ENCODE peak calls at places on chromosomes 12 and 14, in eight cellular contexts. H, G, A, O, D, L, E and F are unnamed samples.

GRCh38 chr12:32706337-32707024 is 27.4 kb downstream of the DNM1L start:
- DNase-seq in D (no peak), O (no peak), G (no peak), L (no peak), E (no peak), A (no peak), H (no peak), F (no peak)

GRCh38 chr12:16330554-16330953 is 16.9 kb upstream of the MGST1 start:
- DNase-seq in A (no peak), G (no peak), E (no peak), D (no peak), L (no peak), H (no peak), O (no peak), F (no peak)

GRCh38 chr12:4064008-4064407 is 190.8 kb upstream of the PARP11 start:
- DNase-seq in G (no peak), L (no peak), O (no peak), D (no peak), A (no peak), H (no peak), E (no peak), F (no peak)

GRCh38 chr14:26128931-26129674 is 468.7 kb downstream of the NOVA1 start:
- DNase-seq in A (no peak), H (no peak), E (no peak), G (no peak), L (no peak), O (peak; percentile 26), D (no peak), F (no peak)

GRCh38 chr12:130953783-130954543 is at the start of gene ADGRD1:
- DNase-seq in O (peak; percentile 47), G (no peak), D (no peak), E (peak; percentile 18), H (no peak), L (no peak), A (peak; percentile 81), F (peak; percentile 62)

GRCh38 chr14:67477926-67478915 is 10.3 kb downstream of the TMEM229B start:
- DNase-seq in A (no peak), G (no peak), H (no peak), O (no peak), L (no peak), E (no peak), D (no peak), F (no peak)

GRCh38 chr14:29663281-29663801 is 264.3 kb downstream of the PRKD1 start:
- DNase-seq in A (no peak), E (no peak), L (no peak), H (no peak), O (peak; percentile 46), G (no peak), D (peak; percentile 38), F (no peak)

GRCh38 chr14:55846852-55847471 is 267.0 kb downstream of the KTN1 start:
- DNase-seq in E (peak; percentile 10), O (peak; percentile 79), A (peak; percentile 77), L (no peak), D (no peak), G (no peak), H (no peak), F (no peak)

GRCh38 chr12:31496257-31496656 is 94.7 kb downstream of the DENND5B start:
- DNase-seq in H (no peak), L (peak; percentile 6), D (no peak), A (no peak), E (no peak), G (no peak), O (peak; percentile 29), F (no peak)

GRCh38 chr14:95335071-95335470 is 15.4 kb upstream of the CLMN start:
- DNase-seq in A (no peak), L (no peak), H (no peak), G (no peak), D (no peak), O (no peak), E (no peak), F (no peak)

GRCh38 chr12:71306808-71307207 is 132.8 kb upstream of the LGR5 start:
- DNase-seq in E (no peak), G (no peak), A (no peak), O (no peak), H (no peak), D (no peak), L (no peak), F (no peak)

GRCh38 chr12:131833896-131834641 is 5.9 kb downstream of the MMP17 start:
- DNase-seq in D (no peak), E (no peak), H (no peak), O (peak; percentile 62), L (peak; percentile 87), G (no peak), A (peak; percentile 56), F (no peak)

GRCh38 chr14:49849213-49849847 is 3.3 kb downstream of the NEMF start:
- DNase-seq in H (no peak), D (no peak), E (no peak), A (no peak), G (no peak), L (no peak), O (no peak), F (no peak)

GRCh38 chr12:21456291-21456780 is 18.9 kb downstream of the PYROXD1 start:
- DNase-seq in L (no peak), H (no peak), O (no peak), G (no peak), E (no peak), D (no peak), A (no peak), F (no peak)

GRCh38 chr12:109097140-109097434 is 310 bp upstream of the UNG start:
- DNase-seq in H (no peak), G (no peak), E (no peak), A (no peak), D (no peak), L (no peak), O (no peak), F (no peak)

GRCh38 chr14:59632381-59632780 is 55.8 kb upstream of the CCDC175 start:
- DNase-seq in E (peak; percentile 55), L (peak; percentile 58), O (peak; percentile 35), H (no peak), G (peak; percentile 32), A (no peak), D (peak; percentile 64), F (peak; percentile 64)

GRCh38 chr12:95051241-95051640 is 22.2 kb downstream of the NR2C1 start:
- DNase-seq in D (no peak), E (no peak), O (peak; percentile 5), L (no peak), G (no peak), A (no peak), H (no peak), F (no peak)

GRCh38 chr12:131637986-131638385 is 72.9 kb upstream of the SFSWAP start:
- DNase-seq in E (no peak), H (no peak), G (no peak), O (no peak), L (no peak), D (no peak), A (peak; percentile 24), F (no peak)

GRCh38 chr12:92145481-92145730 is 240 bp downstream of the BTG1 start:
- DNase-seq in G (no peak), H (no peak), O (no peak), E (no peak), L (no peak), D (no peak), A (no peak), F (no peak)

GRCh38 chr14:72515779-72516770 is 377.8 kb downstream of the DPF3 start:
- DNase-seq in G (peak; percentile 35), A (no peak), H (no peak), E (peak; percentile 15), L (no peak), O (peak; percentile 19), D (no peak), F (no peak)

GRCh38 chr12:116524311-116524710 is 34.9 kb upstream of the MAP1LC3B2 start:
- DNase-seq in A (no peak), D (no peak), E (no peak), G (no peak), L (no peak), O (no peak), H (no peak), F (no peak)

DNA sequence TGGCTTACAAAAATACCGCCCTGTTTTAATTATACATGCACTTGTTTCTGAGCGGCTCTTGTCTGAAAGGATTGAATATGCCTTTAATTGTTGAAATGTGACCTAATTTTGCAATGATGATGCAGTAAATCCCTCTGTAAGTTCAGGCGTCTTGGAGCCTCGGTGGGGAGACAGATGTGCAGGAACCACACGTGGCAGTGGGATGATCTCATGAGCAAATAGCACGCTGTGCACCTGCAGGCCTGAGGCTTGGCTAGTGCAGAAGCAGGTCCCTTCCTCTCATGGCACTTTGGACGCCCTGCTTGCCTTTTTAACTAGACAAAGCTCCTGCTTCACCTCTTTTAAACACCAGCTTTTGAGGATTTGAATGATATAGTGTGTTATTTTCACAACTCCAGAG is 49.2 kb upstream of the ASPG start:
- DNase-seq in G (no peak), E (no peak), O (no peak), A (no peak), D (no peak), H (no peak), L (no peak), F (no peak)
- TF ChIP-seq CTCF in G (no peak), E (no peak), O (no peak), A (no peak), D (no peak), H (no peak), L (no peak), F (no peak)

GRCh38 chr12:124525455-124525854 is 42.0 kb downstream of the NCOR2 start:
- DNase-seq in D (no peak), E (no peak), H (no peak), L (peak; percentile 75), O (no peak), G (no peak), A (no peak), F (no peak)
- TF ChIP-seq CTCF in D (no peak), E (no peak), H (no peak), L (no peak), O (no peak), G (no peak), A (no peak), F (no peak)

GRCh38 chr14:91609183-91609582 is 99.1 kb upstream of the PPP4R3A start:
- DNase-seq in O (no peak), A (no peak), L (no peak), D (no peak), E (no peak), G (no peak), H (no peak), F (no peak)
- TF ChIP-seq CTCF in O (no peak), A (no peak), L (no peak), D (no peak), E (no peak), G (no peak), H (no peak), F (no peak)

DNA sequence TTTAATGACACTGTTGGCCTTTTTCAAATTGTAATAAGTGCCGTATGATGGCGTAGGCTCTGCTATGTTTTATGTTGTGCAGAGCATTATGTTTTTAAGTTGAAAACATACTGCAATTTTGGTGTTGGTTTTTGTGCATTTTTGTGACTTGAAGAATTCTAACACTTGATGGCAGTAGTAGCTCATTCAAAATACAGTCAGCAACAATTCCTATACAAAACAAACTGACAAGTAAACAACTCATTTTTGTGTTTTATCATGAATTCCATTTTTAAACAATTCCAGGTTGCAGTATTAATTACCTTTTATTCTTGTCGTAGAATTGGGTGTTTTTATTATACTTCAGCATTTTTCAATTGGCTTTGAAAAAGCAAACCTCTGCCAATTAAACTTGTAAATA is 4.0 kb upstream of the CCER1 start:
- DNase-seq in G (no peak), O (peak; percentile 46), A (no peak), H (no peak), E (no peak), D (no peak), L (no peak), F (no peak)
- TF ChIP-seq CTCF in G (no peak), O (peak; percentile 31), A (no peak), H (no peak), E (no peak), D (no peak), L (peak; percentile 40), F (no peak)